ENCODE peak calls at places on chromosome 7, in eight cellular contexts. E is right atrium auricular region; Q is CD4-positive, alpha-beta T cell; O is lower lobe of right lung; N is tibial artery; Z is fibroblast of lung; L is hepatocyte; D is tibial nerve. K is an unnamed sample.
A peak's percentile ranks its signal among the peaks of the same experiment; 100 is the strongest.

GRCh38 chr7:34320926-34321609 is 336.9 kb upstream of the NPSR1 start:
- DNase-seq in E (peak; percentile 66), Q (peak; percentile 3), O (peak; percentile 55), N (no peak), Z (peak; percentile 66), L (peak; percentile 82), D (peak; percentile 15), K (no peak)

GRCh38 chr7:30476401-30477145 is 2.0 kb downstream of the NOD1 start:
- DNase-seq in E (peak; percentile 58), Q (no peak), O (no peak), N (no peak), Z (no peak), L (no peak), D (no peak), K (no peak)

GRCh38 chr7:41027428-41028115 is 675.3 kb downstream of the INHBA start:
- DNase-seq in E (no peak), Q (no peak), O (no peak), N (no peak), Z (peak; percentile 64), L (no peak), D (no peak), K (no peak)

GRCh38 chr7:124857672-124858235 is 71.9 kb downstream of the POT1 start:
- DNase-seq in E (no peak), Q (no peak), O (no peak), N (no peak), Z (no peak), L (no peak), D (no peak), K (no peak)

GRCh38 chr7:45884136-45884535 is 4.2 kb upstream of the IGFBP1 start:
- DNase-seq in E (no peak), Q (no peak), O (no peak), N (no peak), Z (no peak), L (no peak), D (no peak), K (no peak)

GRCh38 chr7:66013938-66014337 is 31.9 kb upstream of the GUSB start:
- DNase-seq in E (no peak), Q (no peak), O (peak; percentile 60), N (no peak), Z (peak; percentile 68), L (peak; percentile 66), D (no peak), K (no peak)

GRCh38 chr7:132352774-132353173 is 223.5 kb downstream of the PLXNA4 start:
- DNase-seq in E (no peak), Q (no peak), O (no peak), N (no peak), Z (peak; percentile 80), L (no peak), D (no peak), K (no peak)

GRCh38 chr7:85376589-85376988 is 189.7 kb upstream of the SEMA3D start:
- DNase-seq in E (no peak), Q (no peak), O (no peak), N (peak; percentile 28), Z (no peak), L (no peak), D (no peak), K (no peak)

GRCh38 chr7:142110098-142110497 is 1.4 kb upstream of the MGAM2 start:
- DNase-seq in E (no peak), Q (no peak), O (no peak), N (no peak), Z (no peak), L (no peak), D (no peak), K (no peak)

GRCh38 chr7:156612930-156613329 is 27.6 kb upstream of the RNF32 start:
- DNase-seq in E (no peak), Q (peak; percentile 53), O (no peak), N (no peak), Z (no peak), L (no peak), D (no peak), K (no peak)

GRCh38 chr7:81484266-81484665 is 285.6 kb downstream of the HGF start:
- DNase-seq in E (peak; percentile 74), Q (no peak), O (no peak), N (peak; percentile 77), Z (peak; percentile 90), L (peak; percentile 55), D (peak; percentile 24), K (no peak)

GRCh38 chr7:2686101-2686500 is 1.9 kb upstream of the AMZ1 start:
- DNase-seq in E (no peak), Q (no peak), O (no peak), N (no peak), Z (no peak), L (no peak), D (no peak), K (no peak)

GRCh38 chr7:77627307-77627671 is 69.0 kb upstream of the RSBN1L start:
- DNase-seq in E (no peak), Q (no peak), O (no peak), N (no peak), Z (no peak), L (no peak), D (no peak), K (no peak)

GRCh38 chr7:142001163-142001874 is 5.6 kb downstream of the MGAM start:
- DNase-seq in E (no peak), Q (no peak), O (no peak), N (no peak), Z (no peak), L (peak; percentile 74), D (no peak), K (no peak)

GRCh38 chr7:31811650-31812461 is 124.8 kb downstream of the PPP1R17 start:
- DNase-seq in E (peak; percentile 64), Q (no peak), O (peak; percentile 42), N (no peak), Z (peak; percentile 50), L (no peak), D (no peak), K (no peak)

GRCh38 chr7:116552616-116553015 is 27.8 kb downstream of the CAV1 start:
- DNase-seq in E (no peak), Q (no peak), O (no peak), N (no peak), Z (peak; percentile 52), L (no peak), D (no peak), K (no peak)

GRCh38 chr7:74586258-74587200 is 71.0 kb upstream of the GTF2I start:
- DNase-seq in E (no peak), Q (no peak), O (no peak), N (no peak), Z (no peak), L (no peak), D (no peak), K (no peak)

GRCh38 chr7:44712012-44712411 is 36.6 kb upstream of the ZMIZ2 start:
- DNase-seq in E (no peak), Q (no peak), O (no peak), N (no peak), Z (no peak), L (peak; percentile 50), D (no peak), K (no peak)

GRCh38 chr7:9978111-9979064 is 995.3 kb upstream of the PHF14 start:
- DNase-seq in E (no peak), Q (no peak), O (no peak), N (no peak), Z (no peak), L (no peak), D (no peak), K (no peak)

GRCh38 chr7:2009541-2010001 is 223.2 kb downstream of the MAD1L1 start:
- DNase-seq in E (no peak), Q (no peak), O (peak; percentile 44), N (peak; percentile 54), Z (peak; percentile 23), L (no peak), D (no peak), K (no peak)

GRCh38 chr7:5420108-5420840 is 3.4 kb downstream of the TNRC18 start:
- DNase-seq in E (no peak), Q (no peak), O (peak; percentile 61), N (peak; percentile 75), Z (no peak), L (no peak), D (no peak), K (peak; percentile 69)

GRCh38 chr7:13017325-13017853 is 330.0 kb downstream of the ARL4A start:
- DNase-seq in E (no peak), Q (no peak), O (no peak), N (no peak), Z (peak; percentile 81), L (peak; percentile 51), D (no peak), K (no peak)

GRCh38 chr7:121872831-121873764 is at the start of gene PTPRZ1:
- DNase-seq in E (no peak), Q (no peak), O (peak; percentile 36), N (no peak), Z (peak; percentile 12), L (peak; percentile 69), D (no peak), K (no peak)

GRCh38 chr7:17671956-17672355 is 268.3 kb downstream of the SNX13 start:
- DNase-seq in E (no peak), Q (no peak), O (no peak), N (no peak), Z (no peak), L (no peak), D (no peak), K (no peak)

GRCh38 chr7:101239191-101239950 is 1.8 kb upstream of the CLDN15 start:
- DNase-seq in E (no peak), Q (no peak), O (no peak), N (no peak), Z (no peak), L (no peak), D (no peak), K (no peak)

GRCh38 chr7:701086-701671 is 25.3 kb upstream of the DNAAF5 start:
- DNase-seq in E (no peak), Q (no peak), O (no peak), N (no peak), Z (no peak), L (no peak), D (no peak), K (no peak)

GRCh38 chr7:108455833-108456677 is at the start of gene NRCAM:
- DNase-seq in E (no peak), Q (no peak), O (peak; percentile 51), N (no peak), Z (peak; percentile 46), L (peak; percentile 88), D (no peak), K (peak; percentile 53)

GRCh38 chr7:54981913-54982312 is 36.9 kb upstream of the EGFR start:
- DNase-seq in E (no peak), Q (no peak), O (no peak), N (no peak), Z (no peak), L (no peak), D (no peak), K (no peak)
- H3K27me3 ChIP-seq in E (no peaks in the 10 kb centered on the region), Q (no peaks in the 10 kb centered on the region), O (no peaks in the 10 kb centered on the region), N (peaks cover 3% of the 10 kb centered on the region), Z (no peaks in the 10 kb centered on the region), L (no peaks in the 10 kb centered on the region), D (no peaks in the 10 kb centered on the region), K (no peaks in the 10 kb centered on the region)

GRCh38 chr7:6700793-6701192 is 6.0 kb downstream of the ZNF12 start:
- DNase-seq in E (no peak), Q (no peak), O (no peak), N (no peak), Z (no peak), L (no peak), D (no peak), K (no peak)
- H3K9me3 ChIP-seq in E (no peaks in the 10 kb centered on the region), Q (peaks cover 40% of the 10 kb centered on the region), O (peaks cover 35% of the 10 kb centered on the region), N (peaks cover 35% of the 10 kb centered on the region), Z (peaks cover 2% of the 10 kb centered on the region), L (peaks cover 57% of the 10 kb centered on the region), D (peaks cover 64% of the 10 kb centered on the region), K (peaks cover 5% of the 10 kb centered on the region)

GRCh38 chr7:75916259-75916658 is 1.3 kb downstream of the POR start:
- DNase-seq in E (no peak), Q (no peak), O (no peak), N (no peak), Z (no peak), L (no peak), D (no peak), K (no peak)
- H3K27me3 ChIP-seq in E (no peaks in the 10 kb centered on the region), Q (no peaks in the 10 kb centered on the region), O (no peaks in the 10 kb centered on the region), N (no peaks in the 10 kb centered on the region), Z (no peaks in the 10 kb centered on the region), L (no peaks in the 10 kb centered on the region), D (no peaks in the 10 kb centered on the region), K (no peaks in the 10 kb centered on the region)

GRCh38 chr7:53638517-53638916 is 603.1 kb downstream of the POM121L12 start:
- DNase-seq in E (no peak), Q (no peak), O (no peak), N (no peak), Z (no peak), L (no peak), D (no peak), K (no peak)
- H3K9me3 ChIP-seq in E (no peaks in the 10 kb centered on the region), Q (no peaks in the 10 kb centered on the region), O (peaks cover 10% of the 10 kb centered on the region), N (no peaks in the 10 kb centered on the region), Z (no peaks in the 10 kb centered on the region), L (no peaks in the 10 kb centered on the region), D (peaks cover 24% of the 10 kb centered on the region), K (no peaks in the 10 kb centered on the region)